ENCODE peak calls at places on chromosomes 3 and 15, in five cellular contexts. K is T-helper 1 cell, Y is GM12865, H is PC-9, N is HCT116. E is an unnamed sample.

GRCh38 chr3:172355836-172356235 is 92.4 kb downstream of the GHSR start:
- DNase-seq in K (no peak), Y (no peak), H (peak; percentile 25), N (peak; percentile 27), E (no peak)

GRCh38 chr3:126113238-126113555 is 29.3 kb upstream of the SLC41A3 start:
- DNase-seq in K (no peak), Y (no peak), H (no peak), N (no peak), E (no peak)

GRCh38 chr3:197960694-197961581 is 921 bp downstream of the LMLN start:
- DNase-seq in K (no peak), Y (no peak), H (no peak), N (no peak), E (peak; percentile 23)

GRCh38 chr3:67077656-67078055 is 79.5 kb downstream of the KBTBD8 start:
- DNase-seq in K (no peak), Y (no peak), H (no peak), N (no peak), E (no peak)

GRCh38 chr3:38360345-38360744 is 13.8 kb downstream of the XYLB start:
- DNase-seq in K (no peak), Y (no peak), H (no peak), N (no peak), E (no peak)

GRCh38 chr3:71710906-71711494 is 14.2 kb downstream of the EIF4E3 start:
- DNase-seq in K (no peak), Y (peak; percentile 53), H (no peak), N (peak; percentile 21), E (peak; percentile 50)

GRCh38 chr3:19901918-19902317 is 32.1 kb downstream of the EFHB start:
- DNase-seq in K (no peak), Y (no peak), H (no peak), N (no peak), E (no peak)

GRCh38 chr3:129560269-129560787 is 17.4 kb downstream of the H1-8 start:
- DNase-seq in K (no peak), Y (no peak), H (peak; percentile 28), N (no peak), E (no peak)

GRCh38 chr3:17301271-17301670 is 416.5 kb downstream of the PLCL2 start:
- DNase-seq in K (no peak), Y (no peak), H (no peak), N (no peak), E (no peak)

GRCh38 chr3:71461098-71461497 is 122.4 kb downstream of the FOXP1 start:
- DNase-seq in K (no peak), Y (no peak), H (no peak), N (no peak), E (no peak)

GRCh38 chr3:124149081-124149480 is 157.2 kb upstream of the ROPN1 start:
- DNase-seq in K (no peak), Y (no peak), H (no peak), N (no peak), E (no peak)

GRCh38 chr15:97995881-97996603 is 35.5 kb downstream of the ARRDC4 start:
- DNase-seq in K (no peak), Y (peak; percentile 45), H (peak; percentile 22), N (no peak), E (peak; percentile 51)

GRCh38 chr15:37819191-37819590 is 115.2 kb upstream of the TMCO5A start:
- DNase-seq in K (no peak), Y (no peak), H (no peak), N (no peak), E (no peak)

GRCh38 chr15:85504739-85505676 is 124.6 kb downstream of the AKAP13 start:
- DNase-seq in K (no peak), Y (peak; percentile 73), H (peak; percentile 11), N (peak; percentile 53), E (peak; percentile 84)

GRCh38 chr15:37035349-37035748 is 65.0 kb downstream of the MEIS2 start:
- DNase-seq in K (no peak), Y (no peak), H (no peak), N (no peak), E (no peak)

GRCh38 chr15:71143373-71144310 is 28.4 kb downstream of the THSD4 start:
- DNase-seq in K (no peak), Y (no peak), H (no peak), N (no peak), E (no peak)

GRCh38 chr15:36617529-36618196 is 38.2 kb downstream of the CDIN1 start:
- DNase-seq in K (no peak), Y (peak; percentile 69), H (no peak), N (no peak), E (peak; percentile 10)

E was measured in NAMALWA.